ENCODE peak calls at places on chromosomes 11 and 22, in nine cellular contexts. One of them, this sample, is unnamed.

GRCh38 chr11:83819936-83820549 is 533.9 kb upstream of the CCDC90B start:
- DNase-seq in esophagus squamous epithelium: no peak
- DNase-seq in foreskin fibroblast: peak
- DNase-seq in BE2C: no peak
- DNase-seq in lung: no peak
- DNase-seq in heart right ventricle: no peak
- DNase-seq in AG04450: peak
- DNase-seq in lower lobe of right lung: no peak
- DNase-seq in cardiac muscle cell: peak
- DNase-seq in this sample: peak

GRCh38 chr11:110182886-110183285 is 89.7 kb downstream of the ZC3H12C start:
- DNase-seq in esophagus squamous epithelium: no peak
- DNase-seq in foreskin fibroblast: peak
- DNase-seq in BE2C: no peak
- DNase-seq in lung: no peak
- DNase-seq in heart right ventricle: no peak
- DNase-seq in AG04450: no peak
- DNase-seq in lower lobe of right lung: no peak
- DNase-seq in cardiac muscle cell: no peak
- DNase-seq in this sample: no peak

GRCh38 chr11:35248558-35249323 is 109.8 kb downstream of the CD44 start:
- DNase-seq in esophagus squamous epithelium: no peak
- DNase-seq in foreskin fibroblast: no peak
- DNase-seq in BE2C: no peak
- DNase-seq in lung: no peak
- DNase-seq in heart right ventricle: no peak
- DNase-seq in AG04450: no peak
- DNase-seq in lower lobe of right lung: no peak
- DNase-seq in cardiac muscle cell: no peak
- DNase-seq in this sample: no peak

GRCh38 chr11:58575377-58576020 is at the start of gene LPXN:
- DNase-seq in esophagus squamous epithelium: no peak
- DNase-seq in foreskin fibroblast: peak
- DNase-seq in BE2C: no peak
- DNase-seq in lung: no peak
- DNase-seq in heart right ventricle: no peak
- DNase-seq in AG04450: no peak
- DNase-seq in lower lobe of right lung: no peak
- DNase-seq in cardiac muscle cell: no peak
- DNase-seq in this sample: peak

GRCh38 chr11:114195981-114196731 is 100.0 kb upstream of the NNMT start:
- DNase-seq in esophagus squamous epithelium: no peak
- DNase-seq in foreskin fibroblast: no peak
- DNase-seq in BE2C: no peak
- DNase-seq in lung: peak
- DNase-seq in heart right ventricle: no peak
- DNase-seq in AG04450: no peak
- DNase-seq in lower lobe of right lung: peak
- DNase-seq in cardiac muscle cell: no peak
- DNase-seq in this sample: no peak

GRCh38 chr11:112797653-112798293 is 163.4 kb upstream of the NCAM1 start:
- DNase-seq in esophagus squamous epithelium: no peak
- DNase-seq in foreskin fibroblast: peak
- DNase-seq in BE2C: peak
- DNase-seq in lung: no peak
- DNase-seq in heart right ventricle: no peak
- DNase-seq in AG04450: no peak
- DNase-seq in lower lobe of right lung: no peak
- DNase-seq in cardiac muscle cell: no peak
- DNase-seq in this sample: no peak

GRCh38 chr11:126776125-126776524 is 224.4 kb downstream of the KIRREL3 start:
- DNase-seq in esophagus squamous epithelium: no peak
- DNase-seq in foreskin fibroblast: no peak
- DNase-seq in BE2C: no peak
- DNase-seq in lung: peak
- DNase-seq in heart right ventricle: no peak
- DNase-seq in AG04450: no peak
- DNase-seq in lower lobe of right lung: no peak
- DNase-seq in cardiac muscle cell: no peak
- DNase-seq in this sample: no peak

GRCh38 chr11:130213979-130214281 is 54.3 kb downstream of the ST14 start:
- DNase-seq in esophagus squamous epithelium: no peak
- DNase-seq in foreskin fibroblast: no peak
- DNase-seq in BE2C: no peak
- DNase-seq in lung: peak
- DNase-seq in heart right ventricle: no peak
- DNase-seq in AG04450: no peak
- DNase-seq in lower lobe of right lung: no peak
- DNase-seq in cardiac muscle cell: no peak
- DNase-seq in this sample: no peak

GRCh38 chr22:38239101-38239761 is 33.6 kb downstream of the TMEM184B start:
- DNase-seq in esophagus squamous epithelium: no peak
- DNase-seq in foreskin fibroblast: peak
- DNase-seq in BE2C: no peak
- DNase-seq in lung: peak
- DNase-seq in heart right ventricle: no peak
- DNase-seq in AG04450: peak
- DNase-seq in lower lobe of right lung: no peak
- DNase-seq in cardiac muscle cell: peak
- DNase-seq in this sample: peak

GRCh38 chr22:42116848-42117424 is 13.7 kb downstream of the CYP2D6 start:
- DNase-seq in esophagus squamous epithelium: no peak
- DNase-seq in foreskin fibroblast: peak
- DNase-seq in BE2C: peak
- DNase-seq in lung: peak
- DNase-seq in heart right ventricle: no peak
- DNase-seq in AG04450: no peak
- DNase-seq in lower lobe of right lung: peak
- DNase-seq in cardiac muscle cell: no peak
- DNase-seq in this sample: no peak

GRCh38 chr11:12802418-12803085 is 128.3 kb downstream of the TEAD1 start:
- DNase-seq in esophagus squamous epithelium: no peak
- DNase-seq in foreskin fibroblast: peak
- DNase-seq in BE2C: peak
- DNase-seq in lung: peak
- DNase-seq in heart right ventricle: peak
- DNase-seq in AG04450: no peak
- DNase-seq in lower lobe of right lung: peak
- DNase-seq in cardiac muscle cell: no peak
- DNase-seq in this sample: no peak

GRCh38 chr22:36136475-36136874 is 24.1 kb downstream of the APOL3 start:
- DNase-seq in esophagus squamous epithelium: no peak
- DNase-seq in foreskin fibroblast: peak
- DNase-seq in BE2C: no peak
- DNase-seq in lung: no peak
- DNase-seq in heart right ventricle: no peak
- DNase-seq in AG04450: peak
- DNase-seq in lower lobe of right lung: no peak
- DNase-seq in cardiac muscle cell: no peak
- DNase-seq in this sample: no peak

GRCh38 chr11:34411786-34412185 is 26.9 kb upstream of the CAT start:
- DNase-seq in esophagus squamous epithelium: no peak
- DNase-seq in foreskin fibroblast: no peak
- DNase-seq in BE2C: no peak
- DNase-seq in lung: no peak
- DNase-seq in heart right ventricle: no peak
- DNase-seq in AG04450: no peak
- DNase-seq in lower lobe of right lung: no peak
- DNase-seq in cardiac muscle cell: no peak
- DNase-seq in this sample: no peak

GRCh38 chr22:35411112-35411511 is 11.2 kb downstream of the MCM5 start:
- DNase-seq in esophagus squamous epithelium: no peak
- DNase-seq in foreskin fibroblast: no peak
- DNase-seq in BE2C: no peak
- DNase-seq in lung: no peak
- DNase-seq in heart right ventricle: no peak
- DNase-seq in AG04450: no peak
- DNase-seq in lower lobe of right lung: no peak
- DNase-seq in cardiac muscle cell: no peak
- DNase-seq in this sample: no peak

GRCh38 chr11:62543680-62544444 is 2.7 kb downstream of the AHNAK start:
- DNase-seq in esophagus squamous epithelium: no peak
- DNase-seq in foreskin fibroblast: no peak
- DNase-seq in BE2C: no peak
- DNase-seq in lung: no peak
- DNase-seq in heart right ventricle: no peak
- DNase-seq in AG04450: no peak
- DNase-seq in lower lobe of right lung: no peak
- DNase-seq in cardiac muscle cell: no peak
- DNase-seq in this sample: no peak

GRCh38 chr22:22887621-22888503 is at the start of gene IGLL5:
- DNase-seq in esophagus squamous epithelium: no peak
- DNase-seq in foreskin fibroblast: no peak
- DNase-seq in BE2C: no peak
- DNase-seq in lung: no peak
- DNase-seq in heart right ventricle: no peak
- DNase-seq in AG04450: no peak
- DNase-seq in lower lobe of right lung: no peak
- DNase-seq in cardiac muscle cell: no peak
- DNase-seq in this sample: no peak

DNA sequence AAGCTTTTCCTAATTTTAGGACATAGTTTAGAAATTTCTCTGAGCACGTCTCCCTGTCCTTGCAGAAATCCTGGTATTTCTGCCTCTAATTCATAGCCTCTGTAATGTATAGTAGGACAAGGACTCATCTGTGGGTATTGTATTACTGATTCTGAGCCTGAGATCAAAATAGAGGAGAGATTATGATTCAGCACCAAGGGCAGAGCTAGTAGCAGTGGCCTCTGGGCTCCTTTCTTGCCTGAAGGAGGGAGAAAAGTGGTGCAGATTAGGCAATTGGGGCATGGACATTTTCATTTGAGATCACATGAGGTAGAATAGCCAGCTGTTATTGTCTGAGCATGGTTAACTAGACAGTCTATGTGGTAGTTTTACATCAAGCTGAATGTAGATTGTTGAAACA is 2.8 kb downstream of the MADD start:
- DNase-seq in esophagus squamous epithelium: no peak
- DNase-seq in foreskin fibroblast: no peak
- DNase-seq in BE2C: no peak
- DNase-seq in lung: no peak
- DNase-seq in heart right ventricle: no peak
- DNase-seq in AG04450: no peak
- DNase-seq in lower lobe of right lung: no peak
- DNase-seq in cardiac muscle cell: peak
- DNase-seq in this sample: no peak
- H3K4me3 ChIP-seq in esophagus squamous epithelium: no peak
- H3K4me3 ChIP-seq in foreskin fibroblast: no peak
- H3K4me3 ChIP-seq in BE2C: no peak
- H3K4me3 ChIP-seq in lung: no peak
- H3K4me3 ChIP-seq in heart right ventricle: no peak
- H3K4me3 ChIP-seq in AG04450: no peak
- H3K4me3 ChIP-seq in lower lobe of right lung: no peak
- H3K4me3 ChIP-seq in cardiac muscle cell: no peak
- H3K4me3 ChIP-seq in this sample: no peak

DNA sequence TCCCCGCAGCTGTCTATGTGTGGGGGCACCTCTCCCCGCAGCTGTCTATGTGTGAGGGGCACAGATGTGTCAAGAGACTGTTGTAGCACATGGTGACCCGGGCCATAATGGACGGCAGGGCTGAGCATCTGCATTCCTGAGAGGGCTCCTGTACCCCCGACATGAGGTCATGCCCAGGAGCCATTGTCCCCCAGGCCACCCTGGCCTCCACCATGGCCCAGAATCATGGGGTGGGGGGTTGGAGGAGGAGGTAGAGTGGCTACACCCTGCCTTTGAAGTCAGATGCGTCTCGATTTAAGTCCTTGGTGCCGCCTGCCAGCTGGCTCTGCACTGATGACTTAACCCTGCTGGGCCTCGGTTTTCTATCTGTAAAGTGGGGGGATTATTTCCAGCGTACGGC is 49.1 kb downstream of the ARHGAP8 start:
- DNase-seq in esophagus squamous epithelium: no peak
- DNase-seq in foreskin fibroblast: no peak
- DNase-seq in BE2C: no peak
- DNase-seq in lung: no peak
- DNase-seq in heart right ventricle: no peak
- DNase-seq in AG04450: no peak
- DNase-seq in lower lobe of right lung: no peak
- DNase-seq in cardiac muscle cell: no peak
- DNase-seq in this sample: no peak
- TF ChIP-seq CTCF in esophagus squamous epithelium: no peak
- TF ChIP-seq CTCF in foreskin fibroblast: no peak
- TF ChIP-seq CTCF in BE2C: no peak
- TF ChIP-seq CTCF in lung: no peak
- TF ChIP-seq CTCF in heart right ventricle: no peak
- TF ChIP-seq CTCF in AG04450: no peak
- TF ChIP-seq CTCF in lower lobe of right lung: no peak
- TF ChIP-seq CTCF in cardiac muscle cell: no peak
- TF ChIP-seq CTCF in this sample: no peak

GRCh38 chr11:74018331-74019005 is 9.6 kb upstream of the UCP3 start:
- DNase-seq in esophagus squamous epithelium: no peak
- DNase-seq in foreskin fibroblast: peak
- DNase-seq in BE2C: no peak
- DNase-seq in lung: peak
- DNase-seq in heart right ventricle: peak
- DNase-seq in AG04450: peak
- DNase-seq in lower lobe of right lung: peak
- DNase-seq in cardiac muscle cell: peak
- DNase-seq in this sample: peak

GRCh38 chr11:74019860-74020259 is 11.0 kb upstream of the UCP3 start:
- DNase-seq in esophagus squamous epithelium: no peak
- DNase-seq in foreskin fibroblast: no peak
- DNase-seq in BE2C: no peak
- DNase-seq in lung: no peak
- DNase-seq in heart right ventricle: no peak
- DNase-seq in AG04450: no peak
- DNase-seq in lower lobe of right lung: no peak
- DNase-seq in cardiac muscle cell: no peak
- DNase-seq in this sample: no peak

GRCh38 chr11:74019104-74019738 is 10.3 kb upstream of the UCP3 start:
- DNase-seq in esophagus squamous epithelium: no peak
- DNase-seq in foreskin fibroblast: no peak
- DNase-seq in BE2C: no peak
- DNase-seq in lung: no peak
- DNase-seq in heart right ventricle: peak
- DNase-seq in AG04450: no peak
- DNase-seq in lower lobe of right lung: no peak
- DNase-seq in cardiac muscle cell: no peak
- DNase-seq in this sample: no peak

GRCh38 chr11:74015919-74016684 is 7.2 kb upstream of the UCP3 start:
- DNase-seq in esophagus squamous epithelium: no peak
- DNase-seq in foreskin fibroblast: no peak
- DNase-seq in BE2C: no peak
- DNase-seq in lung: no peak
- DNase-seq in heart right ventricle: no peak
- DNase-seq in AG04450: no peak
- DNase-seq in lower lobe of right lung: no peak
- DNase-seq in cardiac muscle cell: no peak
- DNase-seq in this sample: no peak

GRCh38 chr11:74017631-74018030 is 8.7 kb upstream of the UCP3 start:
- DNase-seq in esophagus squamous epithelium: no peak
- DNase-seq in foreskin fibroblast: no peak
- DNase-seq in BE2C: no peak
- DNase-seq in lung: no peak
- DNase-seq in heart right ventricle: no peak
- DNase-seq in AG04450: no peak
- DNase-seq in lower lobe of right lung: no peak
- DNase-seq in cardiac muscle cell: no peak
- DNase-seq in this sample: no peak
- H3K4me3 ChIP-seq in esophagus squamous epithelium: no peak
- H3K4me3 ChIP-seq in foreskin fibroblast: no peak
- H3K4me3 ChIP-seq in BE2C: no peak
- H3K4me3 ChIP-seq in lung: no peak
- H3K4me3 ChIP-seq in heart right ventricle: no peak
- H3K4me3 ChIP-seq in AG04450: no peak
- H3K4me3 ChIP-seq in lower lobe of right lung: no peak
- H3K4me3 ChIP-seq in cardiac muscle cell: no peak
- H3K4me3 ChIP-seq in this sample: no peak

GRCh38 chr11:15852179-15852578 is 504.2 kb downstream of the SOX6 start:
- DNase-seq in esophagus squamous epithelium: no peak
- DNase-seq in foreskin fibroblast: no peak
- DNase-seq in BE2C: peak
- DNase-seq in lung: no peak
- DNase-seq in heart right ventricle: no peak
- DNase-seq in AG04450: no peak
- DNase-seq in lower lobe of right lung: no peak
- DNase-seq in cardiac muscle cell: no peak
- DNase-seq in this sample: no peak
- TF ChIP-seq CTCF in esophagus squamous epithelium: peak
- TF ChIP-seq CTCF in foreskin fibroblast: peak
- TF ChIP-seq CTCF in BE2C: peak
- TF ChIP-seq CTCF in lung: no peak
- TF ChIP-seq CTCF in heart right ventricle: no peak
- TF ChIP-seq CTCF in AG04450: peak
- TF ChIP-seq CTCF in lower lobe of right lung: peak
- TF ChIP-seq CTCF in cardiac muscle cell: peak
- TF ChIP-seq CTCF in this sample: peak

This sample was measured in AG09309.